ENCODE peak calls at places on chromosomes 7 and 10, in six cellular contexts. C is GM23338; K is adipocyte; M is OCI-LY7; W is aorta; X is CD4-positive, CD25-positive, alpha-beta regulatory T cell. G is an unnamed sample.

GRCh38 chr10:91924212-91925021 is 847 bp downstream of the BTAF1 start:
- DNase-seq in C (peak; percentile 62), K (peak; percentile 73), M (no peak), W (no peak), X (no peak), G (no peak)

GRCh38 chr7:76381814-76382213 is 23.0 kb upstream of the YWHAG start:
- DNase-seq in C (no peak), K (no peak), M (no peak), W (no peak), X (no peak), G (no peak)

GRCh38 chr7:94472608-94473007 is 37.0 kb upstream of the CASD1 start:
- DNase-seq in C (no peak), K (no peak), M (no peak), W (no peak), X (no peak), G (no peak)

GRCh38 chr10:111125102-111125501 is 48.3 kb downstream of the ADRA2A start:
- DNase-seq in C (no peak), K (no peak), M (no peak), W (no peak), X (no peak), G (no peak)

GRCh38 chr7:21365866-21366624 is 61.8 kb upstream of the SP4 start:
- DNase-seq in C (no peak), K (peak; percentile 71), M (no peak), W (no peak), X (no peak), G (no peak)

GRCh38 chr10:121695731-121696464 is 97.7 kb upstream of the FGFR2 start:
- DNase-seq in C (no peak), K (no peak), M (no peak), W (no peak), X (no peak), G (no peak)

GRCh38 chr7:84364708-84365107 is 170.1 kb upstream of the SEMA3A start:
- DNase-seq in C (peak; percentile 55), K (peak; percentile 67), M (no peak), W (no peak), X (no peak), G (no peak)

GRCh38 chr7:90250601-90251303 is 5.8 kb downstream of the CFAP69 start:
- DNase-seq in C (no peak), K (peak; percentile 72), M (no peak), W (no peak), X (no peak), G (no peak)

GRCh38 chr10:113424304-113424721 is 128.5 kb upstream of the HABP2 start:
- DNase-seq in C (no peak), K (peak; percentile 14), M (no peak), W (no peak), X (no peak), G (no peak)

GRCh38 chr10:101789686-101790085 is 6.4 kb upstream of the NPM3 start:
- DNase-seq in C (no peak), K (no peak), M (no peak), W (no peak), X (no peak), G (no peak)

GRCh38 chr10:34854147-34854601 is 39.1 kb upstream of the PARD3 start:
- DNase-seq in C (no peak), K (peak; percentile 59), M (no peak), W (no peak), X (no peak), G (no peak)
- H3K4me3 ChIP-seq in C (no peak overlapping the region), K (peak overlapping the region; percentile 28), M (no peak overlapping the region), W (no peak overlapping the region), X (no peak overlapping the region), G (no peak overlapping the region)

GRCh38 chr7:66699998-66700397 is 40.5 kb upstream of the RABGEF1 start:
- DNase-seq in C (no peak), K (no peak), M (no peak), W (peak; percentile 92), X (no peak), G (no peak)

GRCh38 chr7:66697451-66698438 is 42.8 kb upstream of the RABGEF1 start:
- DNase-seq in C (no peak), K (peak; percentile 59), M (no peak), W (peak; percentile 91), X (no peak), G (peak; percentile 41)

GRCh38 chr7:66696774-66697191 is 43.8 kb upstream of the RABGEF1 start:
- DNase-seq in C (no peak), K (no peak), M (no peak), W (no peak), X (no peak), G (no peak)

GRCh38 chr7:66698652-66699205 is 41.8 kb upstream of the RABGEF1 start:
- DNase-seq in C (no peak), K (no peak), M (no peak), W (no peak), X (no peak), G (no peak)

GRCh38 chr7:66700633-66701131 is 39.9 kb upstream of the RABGEF1 start:
- DNase-seq in C (no peak), K (no peak), M (no peak), W (no peak), X (no peak), G (no peak)
- H3K4me1 ChIP-seq in C (no peaks in the 10 kb centered on the region), K (peaks cover 27% of the 10 kb centered on the region), M (no peaks in the 10 kb centered on the region), W (no peaks in the 10 kb centered on the region), X (no peaks in the 10 kb centered on the region), G (no peaks in the 10 kb centered on the region)

DNA sequence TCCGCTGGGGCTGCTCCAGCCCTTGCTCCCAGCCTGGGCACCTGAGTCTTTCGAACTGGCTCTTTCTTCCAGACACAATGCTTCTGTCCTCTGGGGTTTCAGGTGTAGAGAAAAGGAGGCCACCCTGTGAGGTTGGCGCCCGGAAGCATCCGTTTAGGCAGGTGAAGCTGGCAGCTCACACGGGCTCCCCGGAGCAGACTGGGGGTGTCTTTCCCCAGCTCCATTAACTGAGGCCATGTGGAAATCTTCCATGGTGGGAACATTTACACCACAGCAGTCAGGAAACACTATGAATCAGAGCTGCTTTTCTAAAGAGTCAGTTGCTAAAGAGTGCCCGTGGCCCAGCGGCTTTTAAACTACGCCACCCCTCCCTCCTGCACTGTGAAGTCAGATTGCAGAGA is 29.2 kb downstream of the PRKAG2 start:
- DNase-seq in C (no peak), K (no peak), M (no peak), W (peak; percentile 53), X (no peak), G (peak; percentile 64)
- H3K4me3 ChIP-seq in C (no peak overlapping the region), K (no peak overlapping the region), M (no peak overlapping the region), W (no peak overlapping the region), X (no peak overlapping the region), G (no peak overlapping the region)

GRCh38 chr10:24346877-24347505 is 138.1 kb downstream of the KIAA1217 start:
- DNase-seq in C (no peak), K (no peak), M (no peak), W (no peak), X (no peak), G (no peak)

GRCh38 chr10:24351883-24352778 is 143.2 kb downstream of the KIAA1217 start:
- DNase-seq in C (no peak), K (no peak), M (no peak), W (no peak), X (no peak), G (no peak)

GRCh38 chr10:24353319-24353718 is 144.4 kb downstream of the KIAA1217 start:
- DNase-seq in C (no peak), K (no peak), M (no peak), W (no peak), X (no peak), G (no peak)

GRCh38 chr10:24350111-24350921 is 141.4 kb downstream of the KIAA1217 start:
- DNase-seq in C (no peak), K (peak; percentile 22), M (no peak), W (no peak), X (no peak), G (no peak)

DNA sequence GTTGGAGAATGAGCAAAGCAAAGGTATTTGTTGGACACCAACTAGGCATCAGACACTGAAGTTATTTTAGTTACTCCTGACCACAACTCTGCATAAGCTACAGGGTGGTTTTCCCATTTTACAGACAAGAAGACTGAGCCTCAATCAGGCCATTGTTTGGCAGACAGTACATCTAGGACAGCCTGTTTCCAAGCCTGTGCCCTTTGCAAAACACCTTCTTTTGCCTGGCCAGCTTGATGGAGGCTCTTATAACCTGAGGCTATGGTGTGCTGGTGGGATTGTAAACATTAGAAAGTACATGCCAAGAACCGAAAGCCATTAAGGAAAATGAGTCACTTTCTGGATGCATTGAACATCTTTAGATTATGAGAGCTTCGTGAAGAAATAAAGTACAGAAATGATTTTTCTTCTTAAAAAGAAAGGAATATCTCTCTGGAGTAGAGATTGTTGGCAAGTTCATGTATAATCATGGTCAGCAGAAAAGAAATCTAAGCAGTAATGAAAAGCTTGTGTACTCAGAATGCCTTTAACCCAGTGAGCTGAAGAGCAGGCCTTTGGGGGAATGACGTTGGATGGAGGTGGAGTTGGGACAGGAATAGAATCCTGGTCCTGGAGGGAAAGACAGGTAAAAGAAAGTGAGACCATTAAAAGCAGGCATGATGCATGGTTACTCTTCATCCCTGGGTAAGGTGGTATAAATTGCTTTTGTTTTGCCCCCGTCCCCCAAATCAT is 140.6 kb downstream of the KIAA1217 start:
- DNase-seq in C (no peak), K (peak; percentile 37), M (no peak), W (no peak), X (no peak), G (no peak)
- H3K4me1 ChIP-seq in C (peaks cover 12% of the 10 kb centered on the region), K (peaks cover 56% of the 10 kb centered on the region), M (no peaks in the 10 kb centered on the region), W (peaks cover 1% of the 10 kb centered on the region), X (no peaks in the 10 kb centered on the region), G (peaks cover 7% of the 10 kb centered on the region)

GRCh38 chr10:50607526-50607925 is 16.2 kb downstream of the SGMS1 start:
- DNase-seq in C (no peak), K (peak; percentile 52), M (no peak), W (no peak), X (no peak), G (no peak)
- H3K4me3 ChIP-seq in C (no peak overlapping the region), K (peak overlapping the region; percentile 58), M (no peak overlapping the region), W (no peak overlapping the region), X (peak overlapping the region; percentile 45), G (no peak overlapping the region)

GRCh38 chr7:74482629-74483401 is 29.1 kb downstream of the GTF2IRD1 start:
- DNase-seq in C (no peak), K (peak; percentile 98), M (no peak), W (no peak), X (no peak), G (no peak)

GRCh38 chr7:74479961-74480829 is 26.5 kb downstream of the GTF2IRD1 start:
- DNase-seq in C (peak; percentile 89), K (peak; percentile 96), M (no peak), W (peak; percentile 95), X (no peak), G (peak; percentile 86)

GRCh38 chr7:74481458-74482324 is 28.0 kb downstream of the GTF2IRD1 start:
- DNase-seq in C (no peak), K (peak; percentile 52), M (no peak), W (no peak), X (no peak), G (no peak)

GRCh38 chr7:74479066-74479781 is 25.5 kb downstream of the GTF2IRD1 start:
- DNase-seq in C (no peak), K (peak; percentile 55), M (no peak), W (peak; percentile 79), X (no peak), G (peak; percentile 86)

DNA sequence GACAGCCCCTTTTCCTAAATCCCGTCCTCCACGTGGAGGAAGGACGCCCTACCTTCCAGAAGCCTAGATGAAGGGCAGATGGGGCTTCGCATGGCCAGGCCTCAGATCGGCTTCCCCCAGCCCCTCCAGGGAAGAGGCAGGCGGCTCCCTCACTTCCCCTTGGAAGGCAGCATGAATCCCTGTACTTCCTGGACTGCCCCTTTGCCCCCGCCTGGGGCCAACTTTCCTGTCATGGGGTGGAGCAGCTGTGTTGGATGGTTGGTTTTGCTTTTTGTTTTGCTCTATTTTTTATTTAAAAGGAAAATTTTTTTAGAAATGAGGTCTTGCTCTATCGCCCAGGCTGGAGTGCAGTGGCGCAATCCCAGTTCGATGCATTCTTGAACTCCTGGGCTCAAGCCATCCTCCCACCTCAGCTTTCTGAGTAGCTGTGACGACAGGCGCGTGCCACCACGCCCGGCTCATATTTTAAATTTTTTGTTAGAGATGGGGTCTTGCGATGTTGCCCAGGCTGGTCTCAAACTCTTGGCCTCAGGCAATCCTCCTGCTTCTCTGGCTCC is 27.2 kb downstream of the GTF2IRD1 start:
- DNase-seq in C (no peak), K (peak; percentile 76), M (no peak), W (peak; percentile 81), X (no peak), G (peak; percentile 58)
- H3K4me1 ChIP-seq in C (peaks cover 19% of the 10 kb centered on the region), K (peaks cover 58% of the 10 kb centered on the region), M (peaks cover 21% of the 10 kb centered on the region), W (no peaks in the 10 kb centered on the region), X (no peaks in the 10 kb centered on the region), G (peaks cover 71% of the 10 kb centered on the region)